ENCODE peak calls at places on chromosomes 4 and X, in seven cellular contexts. E is mesenchymal stem cell; R is fibroblast of lung; K is CD8-positive, alpha-beta T cell; F is stomach; I is A549; H is mucosa of descending colon. O is an unnamed sample. For H3K9me3, the result is how much of the 10 kb centered on the place peaks cover.

GRCh38 chr4:7547368-7548040 is 112.8 kb upstream of the PSAPL1 start:
- DNase-seq in R (no peak), E (no peak), K (no peak), I (no peak), H (no peak), F (no peak), O (no peak)

GRCh38 chr4:67886281-67886680 is 2.5 kb upstream of the TMPRSS11D start:
- DNase-seq in E (peak), K (no peak), I (no peak), F (no peak), R (peak), H (no peak), O (no peak)

GRCh38 chrX:106168107-106168506 is at the start of gene PWWP3B:
- DNase-seq in F (peak), I (no peak), H (peak), K (no peak), R (peak), E (peak), O (no peak)

GRCh38 chr4:108891921-108892320 is 129.1 kb upstream of the ETNPPL start:
- DNase-seq in E (no peak), R (no peak), I (no peak), F (no peak), H (no peak), K (no peak), O (no peak)

GRCh38 chrX:64394059-64394873 is 986 bp downstream of the MTMR8 start:
- DNase-seq in E (no peak), I (no peak), F (no peak), R (no peak), H (no peak), K (no peak), O (no peak)

GRCh38 chrX:20221902-20222301 is 44.8 kb downstream of the RPS6KA3 start:
- DNase-seq in K (no peak), E (peak), R (peak), I (peak), H (no peak), F (no peak), O (no peak)

GRCh38 chr4:128635939-128636551 is 173.5 kb upstream of the JADE1 start:
- DNase-seq in K (no peak), E (peak), I (no peak), R (peak), H (no peak), F (no peak), O (no peak)

GRCh38 chr4:183289688-183290087 is 30.4 kb downstream of the CLDN22 start:
- DNase-seq in E (no peak), R (no peak), H (no peak), I (peak), F (no peak), K (no peak), O (no peak)

GRCh38 chrX:129099206-129099605 is 424.1 kb downstream of the SMARCA1 start:
- DNase-seq in E (no peak), H (no peak), F (no peak), K (no peak), I (no peak), R (no peak), O (no peak)

GRCh38 chrX:22063284-22063683 is 31.2 kb downstream of the PHEX start:
- DNase-seq in E (no peak), K (no peak), F (no peak), R (no peak), I (no peak), H (no peak), O (no peak)

GRCh38 chr4:146347822-146348221 is 133.5 kb downstream of the REELD1 start:
- DNase-seq in H (no peak), R (no peak), I (no peak), F (no peak), K (no peak), E (no peak), O (no peak)

GRCh38 chrX:50180073-50180940 is 20.5 kb downstream of the AKAP4 start:
- DNase-seq in E (no peak), I (peak), R (no peak), K (no peak), H (no peak), F (no peak), O (no peak)

GRCh38 chr4:140351778-140352177 is 21.7 kb upstream of the SCOC start:
- DNase-seq in K (no peak), R (no peak), E (no peak), I (no peak), H (no peak), F (no peak), O (no peak)

GRCh38 chr4:12446237-12446636 is 1017.5 kb upstream of the HS3ST1 start:
- DNase-seq in E (peak), I (no peak), R (no peak), K (no peak), F (no peak), H (no peak), O (no peak)

GRCh38 chrX:17459596-17459995 is 84.6 kb downstream of the NHS start:
- DNase-seq in R (peak), K (no peak), F (no peak), E (no peak), I (no peak), H (no peak), O (no peak)

GRCh38 chr4:151618858-151619257 is 141.9 kb downstream of the GATB start:
- DNase-seq in H (no peak), F (no peak), E (no peak), I (no peak), K (no peak), R (no peak), O (no peak)

GRCh38 chr4:77959566-77960338 is 97.1 kb downstream of the MRPL1 start:
- DNase-seq in H (no peak), R (peak), E (peak), F (no peak), I (peak), K (no peak), O (no peak)

GRCh38 chrX:130974323-130974722 is 71.3 kb upstream of the ENOX2 start:
- DNase-seq in H (no peak), I (no peak), R (peak), E (peak), F (no peak), K (no peak), O (no peak)

GRCh38 chr4:58940167-58940566 is 1830.0 kb upstream of the IGFBP7 start:
- DNase-seq in K (no peak), F (no peak), E (peak), H (no peak), I (no peak), R (no peak), O (no peak)
- H3K9me3 ChIP-seq in K (under half), F (under half), E (under half), H (under half), I (under half), R (under half), O (under half)

DNA sequence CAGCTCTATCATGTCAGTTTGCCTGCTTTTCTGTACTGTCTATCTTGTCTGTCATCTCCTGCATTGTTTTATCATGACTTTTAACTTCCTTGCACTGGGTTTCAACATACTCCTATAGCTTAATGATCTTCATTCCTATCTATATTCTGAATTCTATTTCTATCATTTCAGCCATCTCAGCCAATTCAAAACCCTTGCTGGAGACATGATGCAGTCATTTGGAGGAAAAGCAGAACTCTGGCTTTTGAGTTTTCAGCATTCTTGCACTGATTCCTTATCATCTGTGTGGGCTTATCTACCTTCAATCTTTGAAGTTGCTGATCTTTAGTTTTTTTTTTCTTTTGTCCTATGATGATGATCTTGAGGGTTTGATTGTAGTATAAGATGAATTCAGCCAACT is 493.8 kb upstream of the GALNT7 start:
- DNase-seq in I (no peak), E (no peak), K (no peak), R (no peak), F (no peak), H (no peak), O (no peak)
- H3K9me3 ChIP-seq in I (under half), E (under half), K (under half), R (under half), F (under half), H (under half), O (under half)

GRCh38 chrX:153353416-153353815 is 19.5 kb downstream of the ZNF275 start:
- DNase-seq in I (no peak), K (no peak), H (no peak), F (no peak), E (no peak), R (no peak), O (no peak)

GRCh38 chrX:153352858-153353257 is 18.9 kb downstream of the ZNF275 start:
- DNase-seq in E (no peak), K (no peak), F (no peak), H (no peak), I (no peak), R (no peak), O (no peak)

GRCh38 chrX:153361781-153362397 is 27.9 kb downstream of the ZNF275 start:
- DNase-seq in H (no peak), E (no peak), F (no peak), K (no peak), I (no peak), R (no peak), O (no peak)

GRCh38 chrX:153351981-153352380 is 18.0 kb downstream of the ZNF275 start:
- DNase-seq in F (no peak), I (no peak), E (no peak), K (no peak), H (no peak), R (no peak), O (no peak)

DNA sequence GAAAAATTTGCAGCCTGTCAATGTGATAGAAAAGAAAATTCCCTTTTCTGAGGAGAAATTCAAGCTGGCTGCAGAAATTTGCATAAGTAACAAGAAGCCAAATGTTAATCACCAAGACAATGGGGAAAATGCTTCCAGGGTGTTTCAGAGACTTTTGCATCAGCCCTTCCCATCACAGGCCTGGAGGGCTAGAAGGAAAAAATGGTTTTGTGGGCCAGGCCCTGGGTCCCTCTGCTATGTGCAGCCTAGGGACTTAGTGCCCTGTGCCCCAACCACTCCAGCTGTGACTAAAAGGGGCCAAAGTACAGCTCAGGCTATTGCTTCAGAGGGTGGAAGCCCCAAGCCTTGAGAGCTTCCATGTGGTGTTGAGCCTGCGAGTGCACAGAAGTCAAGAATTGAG is 23.9 kb downstream of the ZNF275 start:
- DNase-seq in H (no peak), E (no peak), R (no peak), K (no peak), F (no peak), I (no peak), O (no peak)
- H3K9me3 ChIP-seq in H (under half), E (under half), R (under half), K (under half), F (under half), I (under half), O (under half)

DNA sequence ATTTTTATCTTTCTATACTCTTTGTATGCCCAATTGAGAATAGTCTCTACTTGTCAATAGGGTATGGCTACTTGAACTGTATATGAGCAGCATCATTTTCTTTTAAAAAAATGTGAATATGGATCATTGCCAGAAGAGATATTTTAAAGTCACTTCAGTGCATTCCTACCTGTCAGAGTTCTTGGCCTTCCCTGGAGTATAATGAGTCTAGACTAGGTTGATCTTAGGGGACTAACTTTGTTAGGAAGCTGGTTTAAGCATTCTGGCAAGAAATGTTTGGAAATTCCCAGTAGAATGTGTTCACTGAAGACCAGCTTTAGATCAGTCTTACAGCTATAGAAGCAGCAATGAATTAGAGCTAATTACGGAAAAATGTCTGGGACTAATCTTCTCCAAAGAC is 178.2 kb downstream of the FAT4 start:
- DNase-seq in K (no peak), F (no peak), I (no peak), H (no peak), E (no peak), R (no peak), O (no peak)
- H3K9me3 ChIP-seq in K (under half), F (under half), I (under half), H (under half), E (under half), R (under half), O (under half)

GRCh38 chr4:189525304-189525703 is 415.4 kb upstream of the FRG1 start:
- DNase-seq in K (no peak), R (no peak), I (no peak), E (no peak), H (no peak), F (no peak), O (no peak)
- H3K9me3 ChIP-seq in K (under half), R (under half), I (under half), E (half or more), H (under half), F (under half), O (under half)

O was measured in T-helper 17 cell.